ENCODE peak calls at places on chromosomes 16 and 17, in five cellular contexts. S, A, Z, W and T are unnamed samples.
A peak's percentile ranks its signal among the peaks of the same experiment; 100 is the strongest.

GRCh38 chr16:57091990-57092785 is at the start of gene CPNE2:
- DNase-seq in S (peak; percentile 42), A (peak; percentile 28), Z (no peak), W (peak; percentile 12), T (peak; percentile 35)

GRCh38 chr16:54177857-54178490 is 108.6 kb downstream of the IRX3 start:
- DNase-seq in S (no peak), A (no peak), Z (no peak), W (no peak), T (no peak)

GRCh38 chr16:50547340-50547865 is 793 bp upstream of the NKD1 start:
- DNase-seq in S (peak; percentile 3), A (no peak), Z (peak; percentile 94), W (no peak), T (peak; percentile 58)

GRCh38 chr16:89624775-89625761 is 11.6 kb downstream of the DPEP1 start:
- DNase-seq in S (no peak), A (no peak), Z (peak; percentile 73), W (no peak), T (no peak)

GRCh38 chr16:78461087-78461486 is 361.6 kb downstream of the WWOX start:
- DNase-seq in S (no peak), A (no peak), Z (no peak), W (no peak), T (no peak)

GRCh38 chr16:88469615-88470395 is 16.7 kb downstream of the ZFPM1 start:
- DNase-seq in S (no peak), A (no peak), Z (no peak), W (no peak), T (no peak)

GRCh38 chr17:20171741-20172377 is 162.7 kb downstream of the SPECC1 start:
- DNase-seq in S (no peak), A (no peak), Z (peak; percentile 27), W (no peak), T (no peak)

GRCh38 chr17:78875738-78876597 is 27.0 kb downstream of the CEP295NL start:
- DNase-seq in S (no peak), A (no peak), Z (no peak), W (no peak), T (peak; percentile 41)

GRCh38 chr17:17672453-17673368 is 8.5 kb upstream of the RAI1 start:
- DNase-seq in S (no peak), A (no peak), Z (no peak), W (no peak), T (peak; percentile 71)

GRCh38 chr16:68231384-68232136 is 4.4 kb downstream of the ESRP2 start:
- DNase-seq in S (no peak), A (no peak), Z (no peak), W (no peak), T (no peak)

GRCh38 chr16:76705883-76706282 is 428.7 kb downstream of the CNTNAP4 start:
- DNase-seq in S (no peak), A (no peak), Z (no peak), W (no peak), T (no peak)

GRCh38 chr16:3145660-3146059 is 10.8 kb downstream of the ZNF213 start:
- DNase-seq in S (no peak), A (no peak), Z (no peak), W (no peak), T (no peak)

GRCh38 chr17:82332669-82333278 is 792 bp downstream of the SECTM1 start:
- DNase-seq in S (peak; percentile 46), A (no peak), Z (no peak), W (no peak), T (no peak)

GRCh38 chr17:8753976-8754440 is 4.3 kb downstream of the SPDYE4 start:
- DNase-seq in S (peak; percentile 50), A (no peak), Z (peak; percentile 34), W (no peak), T (peak; percentile 20)

GRCh38 chr17:19270347-19270950 is 33.3 kb downstream of the EPN2 start:
- DNase-seq in S (no peak), A (no peak), Z (no peak), W (no peak), T (no peak)

GRCh38 chr16:12300490-12300889 is 324.0 kb downstream of the SNX29 start:
- DNase-seq in S (no peak), A (no peak), Z (no peak), W (no peak), T (no peak)

GRCh38 chr16:26795184-26795583 is 271.5 kb upstream of the C16orf82 start:
- DNase-seq in S (no peak), A (no peak), Z (no peak), W (no peak), T (no peak)

GRCh38 chr17:78330570-78331224 is 29.2 kb downstream of the SOCS3 start:
- DNase-seq in S (no peak), A (no peak), Z (no peak), W (no peak), T (no peak)